ENCODE peak calls at places on chromosomes 11 and 22, in seven cellular contexts. G is effector CD4-positive, alpha-beta T cell; D is amygdala; A is activated T-cell treated with anti-CD3 and anti-CD28 coated beads, Interleukin-2, amount 50 U/mL, for 48 hours; T is neural crest cell; I is stimulated activated CD4-positive, alpha-beta T cell treated with anti-CD3 and anti-CD28 coated beads, Interleukin-1b, Interleukin-23, amount 100 ng/mL, for 48 hours; L is LoVo. V is an unnamed sample.
A peak's percentile ranks its signal among the peaks of the same experiment; 100 is the strongest.

GRCh38 chr11:129723964-129724291 is 91.7 kb upstream of the TMEM45B start:
- DNase-seq in I (no peak), G (no peak), T (no peak), A (no peak), D (no peak), L (no peak), V (no peak)

GRCh38 chr22:19178065-19178658 is 374 bp downstream of the SLC25A1 start:
- DNase-seq in G (peak; percentile 54), I (peak; percentile 45), A (no peak), T (peak; percentile 36), D (no peak), L (no peak), V (no peak)

GRCh38 chr11:98230678-98231077 is 790.1 kb upstream of the CNTN5 start:
- DNase-seq in L (no peak), T (no peak), G (no peak), I (no peak), D (no peak), A (no peak), V (no peak)

GRCh38 chr11:45411221-45411946 is 125.2 kb upstream of the SYT13 start:
- DNase-seq in G (no peak), I (no peak), D (no peak), A (no peak), L (no peak), T (no peak), V (no peak)

GRCh38 chr11:131692151-131692550 is 321.7 kb downstream of the NTM start:
- DNase-seq in I (no peak), A (no peak), L (no peak), G (no peak), D (no peak), T (no peak), V (no peak)

GRCh38 chr11:130096823-130097222 is 27.1 kb downstream of the APLP2 start:
- DNase-seq in L (no peak), G (no peak), I (no peak), D (no peak), T (no peak), A (no peak), V (no peak)

GRCh38 chr11:124891390-124891861 is 6.2 kb downstream of the ROBO4 start:
- DNase-seq in G (no peak), T (no peak), I (no peak), L (no peak), D (no peak), A (no peak), V (no peak)

GRCh38 chr22:32764330-32765116 is 37.0 kb upstream of the TIMP3 start:
- DNase-seq in L (no peak), G (no peak), T (peak; percentile 37), D (no peak), I (no peak), A (no peak), V (no peak)

GRCh38 chr11:64246874-64247728 is at the start of gene PPP1R14B:
- DNase-seq in G (peak; percentile 72), L (peak; percentile 81), I (peak; percentile 80), D (peak; percentile 61), A (peak; percentile 89), T (peak; percentile 86), V (peak; percentile 23)

GRCh38 chr11:102940714-102941588 is 14.6 kb downstream of the MMP13 start:
- DNase-seq in I (peak; percentile 28), T (peak; percentile 38), D (no peak), L (peak; percentile 69), G (no peak), A (peak; percentile 25), V (no peak)

GRCh38 chr11:27663294-27663693 is 37.0 kb downstream of the BDNF start:
- DNase-seq in A (no peak), T (no peak), D (no peak), L (no peak), G (no peak), I (no peak), V (no peak)

GRCh38 chr11:93034640-93035039 is 65.2 kb downstream of the MTNR1B start:
- DNase-seq in D (no peak), L (no peak), T (no peak), G (no peak), I (no peak), A (no peak), V (no peak)

GRCh38 chr11:78740175-78741161 is 165.8 kb upstream of the NARS2 start:
- DNase-seq in I (no peak), T (no peak), L (no peak), D (no peak), G (no peak), A (no peak), V (no peak)

GRCh38 chr11:44379141-44380008 is 69.4 kb upstream of the ALX4 start:
- DNase-seq in T (no peak), D (no peak), L (no peak), I (no peak), A (no peak), G (no peak), V (no peak)

V was measured in SIG-M5.